ENCODE peak calls at places on chromosome 3, in four cellular contexts. G, J, R and D are unnamed samples.

GRCh38 chr3:13528217-13528801 is 20.6 kb upstream of the FBLN2 start:
- DNase-seq in J (peak; percentile 72), G (peak; percentile 42), R (no peak), D (peak; percentile 57)

GRCh38 chr3:187777331-187778046 is 32.2 kb upstream of the BCL6 start:
- DNase-seq in J (no peak), R (no peak), G (no peak), D (no peak)

GRCh38 chr3:162141232-162141631 is 644.6 kb downstream of the OTOL1 start:
- DNase-seq in J (no peak), R (no peak), G (no peak), D (no peak)

GRCh38 chr3:58332575-58333179 is at the start of gene PXK:
- DNase-seq in J (peak; percentile 94), R (peak; percentile 77), G (peak; percentile 88), D (peak; percentile 63)

GRCh38 chr3:178385280-178385952 is 150.8 kb upstream of the KCNMB2 start:
- DNase-seq in G (peak; percentile 47), R (no peak), J (peak; percentile 52), D (no peak)

GRCh38 chr3:129023909-129024308 is 22.8 kb downstream of the EFCC1 start:
- DNase-seq in G (no peak), J (no peak), R (no peak), D (no peak)

GRCh38 chr3:147421184-147421912 is 12.2 kb downstream of the ZIC1 start:
- DNase-seq in J (peak; percentile 63), G (no peak), R (no peak), D (no peak)

GRCh38 chr3:13080591-13080990 is 7.4 kb upstream of the IQSEC1 start:
- DNase-seq in R (no peak), J (no peak), G (no peak), D (no peak)

GRCh38 chr3:182248349-182248880 is 536.7 kb downstream of the SOX2 start:
- DNase-seq in J (peak; percentile 30), G (no peak), R (no peak), D (no peak)

GRCh38 chr3:105866656-105867653 is 1.9 kb downstream of the CBLB start:
- DNase-seq in G (no peak), R (no peak), J (no peak), D (no peak)

GRCh38 chr3:195160257-195160898 is 110.6 kb downstream of the XXYLT1 start:
- DNase-seq in G (peak; percentile 37), J (peak; percentile 59), R (no peak), D (peak; percentile 41)

GRCh38 chr3:64029287-64029686 is 6.0 kb upstream of the PSMD6 start:
- DNase-seq in R (no peak), J (no peak), G (no peak), D (no peak)

GRCh38 chr3:24086597-24087369 is 141.7 kb downstream of the NR1D2 start:
- DNase-seq in J (no peak), G (peak; percentile 17), R (no peak), D (no peak)

GRCh38 chr3:56118968-56119367 is 349.3 kb downstream of the ERC2 start:
- DNase-seq in G (no peak), R (no peak), J (no peak), D (no peak)

GRCh38 chr3:43531835-43532234 is 90.0 kb downstream of the ANO10 start:
- DNase-seq in J (no peak), R (no peak), G (no peak), D (no peak)

GRCh38 chr3:49705390-49705960 is 14.0 kb downstream of the AMIGO3 start:
- DNase-seq in G (no peak), R (no peak), J (no peak), D (no peak)

GRCh38 chr3:4322635-4323034 is 19.5 kb downstream of the SETMAR start:
- DNase-seq in J (no peak), G (peak; percentile 63), R (no peak), D (no peak)

GRCh38 chr3:128351476-128352085 is 115.1 kb downstream of the DNAJB8 start:
- DNase-seq in G (no peak), J (no peak), R (no peak), D (no peak)

GRCh38 chr3:124824286-124824915 is 62.8 kb downstream of the ITGB5 start:
- DNase-seq in G (no peak), J (no peak), R (no peak), D (no peak)

GRCh38 chr3:62922326-62922725 is 47.1 kb upstream of the CADPS start:
- DNase-seq in J (no peak), R (no peak), G (no peak), D (no peak)

GRCh38 chr3:188066141-188066540 is 87.8 kb upstream of the LPP start:
- DNase-seq in J (no peak), R (no peak), G (no peak), D (no peak)

GRCh38 chr3:1677576-1678164 is 421.0 kb upstream of the CNTN4 start:
- DNase-seq in G (no peak), R (no peak), J (no peak), D (no peak)
- H3K9me3 ChIP-seq in G (no peaks in the 10 kb centered on the region), R (peaks cover 4% of the 10 kb centered on the region), J (peaks cover 8% of the 10 kb centered on the region), D (no peaks in the 10 kb centered on the region)

DNA sequence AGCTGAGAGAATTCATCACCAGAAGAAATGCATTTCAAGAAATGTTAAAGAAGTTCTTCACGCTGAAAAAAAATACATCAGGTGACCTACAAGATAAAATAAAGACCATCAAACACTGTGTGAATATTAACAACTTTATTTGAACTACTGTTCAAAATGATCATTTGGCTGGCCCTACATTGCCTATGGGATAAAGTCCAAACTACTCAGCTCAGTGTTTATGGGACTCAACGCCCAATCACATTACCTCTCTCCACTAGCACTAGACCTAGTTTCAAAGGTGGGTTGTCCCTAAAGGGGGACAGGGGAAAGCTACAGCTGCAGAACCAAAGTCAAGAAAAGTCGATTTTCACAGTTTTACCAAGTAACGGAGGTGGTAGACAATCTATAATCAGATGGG is 62.0 kb downstream of the DLG1 start:
- DNase-seq in G (peak; percentile 29), R (no peak), J (no peak), D (no peak)
- H3K9me3 ChIP-seq in G (no peaks in the 10 kb centered on the region), R (no peaks in the 10 kb centered on the region), J (peaks cover 7% of the 10 kb centered on the region), D (peaks cover 11% of the 10 kb centered on the region)

GRCh38 chr3:112374334-112374734 is 41.4 kb downstream of the CD200 start:
- DNase-seq in G (no peak), R (no peak), J (no peak), D (no peak)

GRCh38 chr3:112373924-112374323 is 41.0 kb downstream of the CD200 start:
- DNase-seq in G (no peak), R (no peak), J (no peak), D (no peak)

GRCh38 chr3:112376413-112376812 is 43.5 kb downstream of the CD200 start:
- DNase-seq in R (no peak), G (no peak), J (no peak), D (no peak)

GRCh38 chr3:112373476-112373875 is 40.5 kb downstream of the CD200 start:
- DNase-seq in R (no peak), J (no peak), G (no peak), D (no peak)

DNA sequence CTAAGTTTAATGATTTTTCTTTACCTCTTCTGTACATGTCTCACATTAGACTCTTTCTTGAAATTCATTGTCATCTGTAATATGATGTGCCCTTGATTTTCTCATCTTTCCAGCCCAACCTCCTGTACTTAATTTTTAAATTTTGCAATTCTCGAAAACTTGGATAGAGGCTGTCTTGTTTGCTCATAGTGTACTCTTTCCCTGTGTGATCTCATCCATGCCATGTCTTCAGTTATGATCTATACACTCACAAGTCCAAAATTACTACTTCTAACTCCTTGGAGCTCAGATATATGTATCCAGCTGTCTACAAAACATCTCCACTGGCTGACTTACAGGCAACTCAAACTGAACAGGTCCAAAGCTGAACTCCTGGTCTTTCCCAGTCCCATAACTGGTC is 42.2 kb downstream of the CD200 start:
- DNase-seq in G (no peak), J (no peak), R (no peak), D (no peak)
- H3K9me3 ChIP-seq in G (no peaks in the 10 kb centered on the region), J (no peaks in the 10 kb centered on the region), R (no peaks in the 10 kb centered on the region), D (no peaks in the 10 kb centered on the region)

GRCh38 chr3:426056-426455 is 229.5 kb downstream of the CHL1 start:
- DNase-seq in R (no peak), J (no peak), G (peak; percentile 17), D (no peak)
- H3K9me3 ChIP-seq in R (no peaks in the 10 kb centered on the region), J (no peaks in the 10 kb centered on the region), G (no peaks in the 10 kb centered on the region), D (no peaks in the 10 kb centered on the region)

DNA sequence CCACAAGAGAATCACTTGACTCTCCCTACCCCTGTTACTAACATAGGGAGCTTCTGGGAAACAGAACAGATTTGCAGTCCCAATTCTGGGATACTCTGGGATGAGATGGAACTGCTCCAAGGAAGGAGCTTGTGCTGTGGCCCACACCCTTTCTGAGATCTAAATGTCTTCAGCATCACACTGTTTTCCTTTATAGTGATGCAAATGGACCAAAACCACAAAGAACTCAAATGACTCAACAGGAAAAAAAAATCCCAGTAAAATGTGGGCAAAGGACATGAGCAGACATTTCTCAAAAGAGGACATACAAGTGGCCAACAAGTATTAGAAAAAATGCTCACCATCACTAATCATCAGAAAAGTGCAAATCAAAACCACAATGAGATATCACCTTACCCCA is 155.6 kb downstream of the NECTIN3 start:
- DNase-seq in R (no peak), J (no peak), G (no peak), D (no peak)
- H3K9me3 ChIP-seq in R (peaks cover 4% of the 10 kb centered on the region), J (no peaks in the 10 kb centered on the region), G (no peaks in the 10 kb centered on the region), D (no peaks in the 10 kb centered on the region)

GRCh38 chr3:138646527-138646926 is 38.0 kb downstream of the FAIM start:
- DNase-seq in R (no peak), J (no peak), G (no peak), D (no peak)
- H3K9me3 ChIP-seq in R (peaks cover 12% of the 10 kb centered on the region), J (peaks cover 10% of the 10 kb centered on the region), G (peaks cover 15% of the 10 kb centered on the region), D (peaks cover 11% of the 10 kb centered on the region)